ENCODE peak calls at places on chromosomes 3 and 15, in four cellular contexts. B is A172, S is M059J, O is NCI-H460. R is an unnamed sample.

GRCh38 chr3:35200056-35200455 is 439.3 kb upstream of the ARPP21 start:
- DNase-seq in S (peak), B (peak), O (peak), R (no peak)

GRCh38 chr15:81068516-81068915 is 65.6 kb upstream of the CFAP161 start:
- DNase-seq in B (no peak), O (no peak), S (no peak), R (no peak)

GRCh38 chr3:195102609-195103467 is 168.1 kb downstream of the XXYLT1 start:
- DNase-seq in B (peak), S (peak), O (peak), R (peak)

GRCh38 chr3:172106989-172107388 is 67.6 kb downstream of the FNDC3B start:
- DNase-seq in S (peak), O (no peak), B (no peak), R (peak)

GRCh38 chr15:62165029-62165792 is at the start of gene C2CD4B:
- DNase-seq in O (peak), B (no peak), S (peak), R (peak)

GRCh38 chr3:53109822-53110771 is 20.1 kb downstream of the RFT1 start:
- DNase-seq in B (no peak), S (no peak), O (peak), R (peak)

GRCh38 chr15:92917606-92918407 is 17.7 kb downstream of the CHD2 start:
- DNase-seq in S (peak), O (peak), B (peak), R (peak)

GRCh38 chr3:43629741-43630140 is 7.9 kb upstream of the ANO10 start:
- DNase-seq in O (no peak), S (no peak), B (no peak), R (no peak)

GRCh38 chr3:72223116-72223515 is 438.2 kb upstream of the PROK2 start:
- DNase-seq in B (no peak), O (no peak), S (no peak), R (no peak)

GRCh38 chr3:73716418-73716817 is 91.7 kb upstream of the PDZRN3 start:
- DNase-seq in O (no peak), B (peak), S (peak), R (no peak)

GRCh38 chr15:68055224-68055705 is 1.1 kb downstream of the PIAS1 start:
- DNase-seq in O (no peak), B (peak), S (peak), R (peak)

GRCh38 chr15:68177747-68178146 is 27.4 kb downstream of the CALML4 start:
- DNase-seq in B (no peak), O (no peak), S (no peak), R (no peak)

GRCh38 chr3:67648701-67649100 is 5.7 kb downstream of the SUCLG2 start:
- DNase-seq in B (peak), S (no peak), O (no peak), R (no peak)

GRCh38 chr15:66019826-66020398 is 150.6 kb downstream of the RAB11A start:
- DNase-seq in B (no peak), O (no peak), S (no peak), R (no peak)

GRCh38 chr15:25641762-25642161 is 202.9 kb upstream of the UBE3A start:
- DNase-seq in O (no peak), B (no peak), S (no peak), R (no peak)

GRCh38 chr3:95911767-95912166 is 902.6 kb upstream of the EPHA6 start:
- DNase-seq in O (no peak), B (no peak), S (no peak), R (no peak)

GRCh38 chr3:197791120-197792018 is at the start of gene LRCH3:
- DNase-seq in B (peak), S (peak), O (peak), R (peak)

GRCh38 chr15:71707230-71708051 is 102.9 kb upstream of the NR2E3 start:
- DNase-seq in O (no peak), B (peak), S (peak), R (no peak)

GRCh38 chr15:42584031-42584765 is 8.8 kb downstream of the STARD9 start:
- DNase-seq in B (peak), S (peak), O (no peak), R (no peak)

GRCh38 chr3:24237971-24238767 is 256.5 kb downstream of the THRB start:
- DNase-seq in B (peak), S (peak), O (peak), R (peak)

GRCh38 chr15:31214158-31214863 is 112.3 kb upstream of the KLF13 start:
- DNase-seq in O (no peak), S (no peak), B (no peak), R (no peak)

GRCh38 chr3:93843981-93844380 is 129.7 kb downstream of the PROS1 start:
- DNase-seq in O (no peak), B (peak), S (peak), R (no peak)

GRCh38 chr15:63057454-63058335 is 15.1 kb downstream of the TPM1 start:
- DNase-seq in O (no peak), B (no peak), S (peak), R (no peak)

GRCh38 chr3:134993011-134993410 is 198.0 kb downstream of the EPHB1 start:
- DNase-seq in B (no peak), O (no peak), S (no peak), R (no peak)

GRCh38 chr15:67853454-67853853 is 13.6 kb upstream of the RNU6-1 start:
- DNase-seq in B (no peak), S (no peak), O (no peak), R (no peak)

GRCh38 chr15:76339302-76340197 is 3.0 kb downstream of the ISL2 start:
- DNase-seq in B (no peak), S (no peak), O (no peak), R (no peak)

GRCh38 chr3:47932431-47932830 is 83.8 kb downstream of the MAP4 start:
- DNase-seq in O (no peak), S (peak), B (no peak), R (no peak)